ENCODE peak calls at places on chromosomes 6 and 20, in five cellular contexts. H, S, G, X and E are unnamed samples.

GRCh38 chr6:169648617-169649016 is 53.2 kb downstream of the WDR27 start:
- DNase-seq in G (no peak), H (no peak), S (no peak), X (no peak), E (no peak)

GRCh38 chr20:44106615-44107014 is 80.4 kb downstream of the JPH2 start:
- DNase-seq in X (no peak), S (no peak), H (no peak), G (no peak), E (no peak)

GRCh38 chr6:134797400-134798113 is 152.3 kb downstream of the ALDH8A1 start:
- DNase-seq in G (no peak), X (no peak), S (no peak), H (no peak), E (no peak)

GRCh38 chr6:31120151-31120915 is at the start of gene CDSN:
- DNase-seq in X (no peak), G (no peak), H (no peak), S (no peak), E (no peak)

GRCh38 chr6:156697224-156697623 is 80.0 kb upstream of the ARID1B start:
- DNase-seq in G (no peak), H (no peak), S (no peak), X (no peak), E (no peak)

GRCh38 chr6:130033999-130034814 is 15.8 kb downstream of the L3MBTL3 start:
- DNase-seq in X (peak), S (no peak), H (no peak), G (no peak), E (no peak)

GRCh38 chr6:163249651-163250101 is 164.8 kb upstream of the QKI start:
- DNase-seq in X (peak), G (no peak), S (no peak), H (no peak), E (no peak)

GRCh38 chr20:56554869-56555268 is 21.8 kb downstream of the FAM209B start:
- DNase-seq in H (peak), G (peak), S (no peak), X (peak), E (peak)

GRCh38 chr6:168313371-168314028 is 6.1 kb downstream of the DACT2 start:
- DNase-seq in S (no peak), G (no peak), H (no peak), X (no peak), E (no peak)

GRCh38 chr6:139944131-139944530 is 569.7 kb upstream of the CITED2 start:
- DNase-seq in G (no peak), H (peak), X (no peak), S (no peak), E (no peak)

GRCh38 chr20:42987376-42988114 is 202.2 kb downstream of the PTPRT start:
- DNase-seq in S (no peak), X (no peak), H (no peak), G (no peak), E (no peak)

GRCh38 chr20:362271-363254 is 15.7 kb downstream of the NRSN2 start:
- DNase-seq in G (peak), X (peak), S (no peak), H (peak), E (no peak)

GRCh38 chr6:169048806-169049205 is 204.8 kb downstream of the THBS2 start:
- DNase-seq in X (no peak), H (peak), S (no peak), G (no peak), E (no peak)

GRCh38 chr20:24653306-24653705 is 183.9 kb downstream of the SYNDIG1 start:
- DNase-seq in S (no peak), X (peak), G (no peak), H (no peak), E (no peak)

GRCh38 chr6:157551041-157551832 is 170.2 kb downstream of the ZDHHC14 start:
- DNase-seq in S (no peak), X (peak), H (no peak), G (no peak), E (no peak)